ENCODE peak calls at places on chromosome 3, in four cellular contexts. Z is activated T-helper 1 cell treated with Interleukin-2 at 50 U/mL for 16 hours, Y is T-helper 22 cell, T is iPS-NIHi11. P is an unnamed sample.

GRCh38 chr3:155088705-155089380 is 8.7 kb downstream of the MME start:
- DNase-seq in Z (no peak), Y (no peak), T (no peak), P (no peak)

GRCh38 chr3:183287301-183287971 is 34.4 kb downstream of the B3GNT5 start:
- DNase-seq in Z (no peak), Y (no peak), T (no peak), P (no peak)

GRCh38 chr3:54599741-54600140 is 328.1 kb downstream of the LRTM1 start:
- DNase-seq in Z (no peak), Y (no peak), T (no peak), P (no peak)

GRCh38 chr3:121155023-121155422 is 247.0 kb downstream of the STXBP5L start:
- DNase-seq in Z (no peak), Y (no peak), T (no peak), P (no peak)

GRCh38 chr3:49476563-49476962 is 6.5 kb downstream of the DAG1 start:
- DNase-seq in Z (no peak), Y (no peak), T (no peak), P (no peak)

GRCh38 chr3:124771083-124771445 is 40.8 kb downstream of the UMPS start:
- DNase-seq in Z (no peak), Y (no peak), T (no peak), P (no peak)

GRCh38 chr3:100042577-100042981 is 71.7 kb downstream of the FILIP1L start:
- DNase-seq in Z (no peak), Y (no peak), T (no peak), P (no peak)

GRCh38 chr3:128491900-128492352 is 1.1 kb downstream of the GATA2 start:
- DNase-seq in Z (no peak), Y (no peak), T (no peak), P (no peak)

GRCh38 chr3:51933471-51934138 is 8.1 kb downstream of the RRP9 start:
- DNase-seq in Z (no peak), Y (no peak), T (no peak), P (no peak)

GRCh38 chr3:107543666-107544065 is 20.9 kb downstream of the BBX start:
- DNase-seq in Z (no peak), Y (no peak), T (no peak), P (no peak)

GRCh38 chr3:44555753-44556152 is 760 bp downstream of the ZKSCAN7 start:
- DNase-seq in Z (no peak), Y (no peak), T (peak), P (no peak)

GRCh38 chr3:41198526-41198925 is 779 bp upstream of the CTNNB1 start:
- DNase-seq in Z (no peak), Y (no peak), T (no peak), P (no peak)

GRCh38 chr3:176939022-176939817 is 258.1 kb downstream of the TBL1XR1 start:
- DNase-seq in Z (no peak), Y (no peak), T (peak), P (peak)

GRCh38 chr3:67619966-67620365 is 34.4 kb downstream of the SUCLG2 start:
- DNase-seq in Z (no peak), Y (no peak), T (no peak), P (no peak)

GRCh38 chr3:100106531-100107155 is 7.7 kb downstream of the FILIP1L start:
- DNase-seq in Z (no peak), Y (no peak), T (no peak), P (no peak)

GRCh38 chr3:9290556-9290955 is 41.1 kb upstream of the SRGAP3 start:
- DNase-seq in Z (no peak), Y (no peak), T (no peak), P (no peak)

GRCh38 chr3:125594581-125595011 is 701 bp downstream of the OSBPL11 start:
- DNase-seq in Z (no peak), Y (no peak), T (no peak), P (peak)

GRCh38 chr3:68819361-68819760 is 113.0 kb downstream of the TAFA4 start:
- DNase-seq in Z (no peak), Y (no peak), T (no peak), P (no peak)

GRCh38 chr3:35385271-35385670 is 254.1 kb upstream of the ARPP21 start:
- DNase-seq in Z (no peak), Y (no peak), T (no peak), P (no peak)